ENCODE peak calls at places on chromosome 20, in eight cellular contexts. O is MM.1S; L is naive thymus-derived CD4-positive, alpha-beta T cell; M is heart left ventricle; A is CD8-positive, alpha-beta T cell; D is SK-N-SH; I is lung; X is left lung. R is an unnamed sample.

GRCh38 chr20:43665466-43666176 is 1.3 kb upstream of the MYBL2 start:
- DNase-seq in D (no peak), M (no peak), L (no peak), A (no peak), X (no peak), I (no peak), O (no peak), R (no peak)

GRCh38 chr20:35288325-35289060 is 3.7 kb downstream of the FAM83C start:
- DNase-seq in O (no peak), X (no peak), A (no peak), L (no peak), M (no peak), D (no peak), I (no peak), R (no peak)

GRCh38 chr20:25699914-25700313 is 3.3 kb upstream of the ZNF337 start:
- DNase-seq in L (no peak), M (no peak), I (no peak), O (no peak), X (no peak), A (no peak), D (no peak), R (no peak)

GRCh38 chr20:37640600-37641561 is 52.9 kb upstream of the CTNNBL1 start:
- DNase-seq in D (peak; percentile 63), A (no peak), L (no peak), X (no peak), O (no peak), M (no peak), I (no peak), R (no peak)

GRCh38 chr20:44017905-44018683 is 103.4 kb downstream of the TOX2 start:
- DNase-seq in X (peak; percentile 84), D (peak; percentile 61), L (no peak), A (no peak), O (no peak), M (peak; percentile 25), I (peak; percentile 85), R (peak; percentile 91)

GRCh38 chr20:37526238-37526838 is 1.3 kb downstream of the BLCAP start:
- DNase-seq in M (peak; percentile 44), I (no peak), L (no peak), X (no peak), A (no peak), O (no peak), D (peak; percentile 82), R (peak; percentile 33)

GRCh38 chr20:39518649-39519048 is 556.5 kb downstream of the DHX35 start:
- DNase-seq in D (no peak), I (no peak), M (no peak), X (no peak), L (no peak), A (no peak), O (no peak), R (no peak)

GRCh38 chr20:44596010-44596409 is 13.6 kb downstream of the PKIG start:
- DNase-seq in X (no peak), M (no peak), O (no peak), D (no peak), L (no peak), I (no peak), A (no peak), R (no peak)

GRCh38 chr20:13567663-13568062 is 71.1 kb downstream of the TASP1 start:
- DNase-seq in A (no peak), M (no peak), I (no peak), X (no peak), D (no peak), L (no peak), O (no peak), R (no peak)

GRCh38 chr20:40225596-40225995 is 463.4 kb downstream of the MAFB start:
- DNase-seq in D (no peak), A (no peak), O (no peak), X (no peak), L (no peak), I (no peak), M (no peak), R (no peak)

DNA sequence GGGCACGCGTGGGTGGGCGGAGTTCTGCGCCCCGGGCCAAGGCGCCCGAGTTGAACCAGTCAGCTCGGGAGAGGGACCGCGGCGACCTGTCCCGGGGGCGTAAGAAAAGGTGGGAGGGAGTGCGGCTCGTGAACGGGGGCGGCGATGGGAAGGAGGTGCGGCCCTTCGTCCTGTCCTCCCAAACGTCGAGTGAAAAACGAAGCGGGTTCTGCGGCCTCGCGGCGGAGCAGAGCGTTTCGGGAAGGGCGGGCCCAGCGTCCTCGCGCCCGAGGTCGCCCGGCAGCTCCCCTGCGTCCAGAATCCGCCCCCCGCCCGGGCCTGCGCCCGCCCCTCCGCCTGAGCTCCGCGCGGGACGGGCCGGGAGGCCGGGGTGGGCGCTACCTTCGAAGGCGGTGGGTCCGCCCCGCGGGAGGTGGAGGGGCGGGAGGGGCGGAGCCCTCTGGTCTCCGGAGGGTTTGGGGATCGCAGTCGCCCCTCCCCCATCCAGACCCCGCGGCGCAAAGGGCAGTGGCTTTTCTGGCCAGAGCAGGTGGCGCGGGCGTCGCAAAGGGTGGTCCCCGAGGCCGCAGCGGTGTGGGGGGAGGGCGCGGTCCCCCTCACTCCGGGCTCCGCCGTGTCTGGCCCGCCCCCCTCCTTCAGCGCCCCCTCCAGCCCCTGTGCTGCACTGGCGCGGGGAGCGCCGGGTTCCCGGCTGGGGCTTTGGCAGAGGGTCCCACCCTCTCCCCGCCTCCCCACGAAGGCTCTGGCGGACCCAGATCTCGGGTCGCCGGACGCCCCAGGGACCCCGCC is 838 bp downstream of the STMN3 start:
- DNase-seq in I (no peak), O (no peak), D (peak; percentile 90), X (no peak), A (no peak), L (peak; percentile 37), M (no peak), R (no peak)
- H3K27ac ChIP-seq in I (no peak overlapping the region), O (no peak overlapping the region), D (peak overlapping the region; percentile 92), X (no peak overlapping the region), A (no peak overlapping the region), L (peak overlapping the region; percentile 60), M (no peak overlapping the region), R (peak overlapping the region; percentile 70)

GRCh38 chr20:46545827-46546138 is 4.7 kb downstream of the OCSTAMP start:
- DNase-seq in O (no peak), D (no peak), X (no peak), M (no peak), A (no peak), L (no peak), I (no peak), R (no peak)
- H3K4me1 ChIP-seq in O (peaks cover 67% of the 10 kb centered on the region), D (no peaks in the 10 kb centered on the region), X (peaks cover 7% of the 10 kb centered on the region), M (no peaks in the 10 kb centered on the region), A (peaks cover 9% of the 10 kb centered on the region), L (no peaks in the 10 kb centered on the region), I (no peaks in the 10 kb centered on the region), R (no peaks in the 10 kb centered on the region)

GRCh38 chr20:48380661-48381060 is 447.1 kb downstream of the PREX1 start:
- DNase-seq in D (no peak), A (no peak), I (no peak), M (no peak), O (no peak), X (no peak), L (no peak), R (no peak)

GRCh38 chr20:48383252-48383651 is 444.5 kb downstream of the PREX1 start:
- DNase-seq in D (no peak), A (no peak), X (no peak), O (no peak), M (no peak), I (no peak), L (no peak), R (no peak)

GRCh38 chr20:48382304-48382703 is 445.5 kb downstream of the PREX1 start:
- DNase-seq in D (no peak), I (no peak), X (no peak), O (no peak), A (no peak), M (no peak), L (no peak), R (no peak)

GRCh38 chr20:48378976-48379670 is 448.7 kb downstream of the PREX1 start:
- DNase-seq in A (no peak), D (no peak), O (no peak), X (no peak), L (no peak), I (no peak), M (no peak), R (no peak)

GRCh38 chr20:48381353-48382120 is 446.3 kb downstream of the PREX1 start:
- DNase-seq in A (no peak), O (no peak), L (no peak), X (no peak), D (no peak), M (no peak), I (no peak), R (no peak)
- H3K27ac ChIP-seq in A (no peak overlapping the region), O (no peak overlapping the region), L (no peak overlapping the region), X (no peak overlapping the region), D (no peak overlapping the region), M (no peak overlapping the region), I (no peak overlapping the region), R (no peak overlapping the region)

GRCh38 chr20:53937929-53938367 is 132.4 kb downstream of the BCAS1 start:
- DNase-seq in I (no peak), X (no peak), L (no peak), O (no peak), D (no peak), A (no peak), M (no peak), R (no peak)
- H3K4me1 ChIP-seq in I (peaks cover 19% of the 10 kb centered on the region), X (peaks cover 65% of the 10 kb centered on the region), L (peaks cover 34% of the 10 kb centered on the region), O (peaks cover 72% of the 10 kb centered on the region), D (peaks cover 13% of the 10 kb centered on the region), A (peaks cover 40% of the 10 kb centered on the region), M (peaks cover 42% of the 10 kb centered on the region), R (peaks cover 21% of the 10 kb centered on the region)

DNA sequence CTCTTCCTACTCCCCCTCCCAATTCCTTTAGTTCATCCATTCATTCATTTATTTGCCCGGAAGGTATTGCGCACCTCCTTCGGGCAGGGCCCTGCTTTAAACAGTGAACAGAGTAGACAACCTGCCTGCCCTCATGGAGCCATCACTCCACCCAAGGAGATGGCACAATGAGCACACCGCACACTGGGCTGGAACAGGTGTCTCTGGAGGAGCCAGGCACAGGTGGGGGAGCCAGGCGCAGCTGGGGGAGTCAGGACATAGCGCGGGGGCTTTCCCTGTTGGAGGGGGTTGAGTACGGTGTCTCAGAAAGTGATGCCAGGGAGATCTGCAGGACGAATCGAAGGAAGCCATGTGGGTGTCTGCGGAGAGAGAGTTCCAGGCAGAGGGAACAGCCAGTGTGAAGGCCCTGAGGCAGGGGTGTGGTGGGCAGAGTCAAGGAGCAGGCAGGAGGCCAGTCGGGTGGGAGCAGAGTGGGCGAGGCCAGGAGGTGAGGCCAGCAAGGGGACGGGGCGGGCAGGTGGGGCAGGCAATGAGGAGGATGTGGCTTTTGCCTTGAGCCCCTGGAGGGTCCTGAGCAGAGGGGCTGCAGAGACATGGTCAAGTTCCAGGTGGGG is 46.4 kb downstream of the SNAI1 start:
- DNase-seq in O (no peak), I (no peak), L (no peak), X (no peak), M (no peak), A (no peak), D (no peak), R (no peak)
- H3K27ac ChIP-seq in O (no peak overlapping the region), I (peak overlapping the region; percentile 23), L (no peak overlapping the region), X (peak overlapping the region; percentile 62), M (no peak overlapping the region), A (no peak overlapping the region), D (peak overlapping the region; percentile 89), R (no peak overlapping the region)

DNA sequence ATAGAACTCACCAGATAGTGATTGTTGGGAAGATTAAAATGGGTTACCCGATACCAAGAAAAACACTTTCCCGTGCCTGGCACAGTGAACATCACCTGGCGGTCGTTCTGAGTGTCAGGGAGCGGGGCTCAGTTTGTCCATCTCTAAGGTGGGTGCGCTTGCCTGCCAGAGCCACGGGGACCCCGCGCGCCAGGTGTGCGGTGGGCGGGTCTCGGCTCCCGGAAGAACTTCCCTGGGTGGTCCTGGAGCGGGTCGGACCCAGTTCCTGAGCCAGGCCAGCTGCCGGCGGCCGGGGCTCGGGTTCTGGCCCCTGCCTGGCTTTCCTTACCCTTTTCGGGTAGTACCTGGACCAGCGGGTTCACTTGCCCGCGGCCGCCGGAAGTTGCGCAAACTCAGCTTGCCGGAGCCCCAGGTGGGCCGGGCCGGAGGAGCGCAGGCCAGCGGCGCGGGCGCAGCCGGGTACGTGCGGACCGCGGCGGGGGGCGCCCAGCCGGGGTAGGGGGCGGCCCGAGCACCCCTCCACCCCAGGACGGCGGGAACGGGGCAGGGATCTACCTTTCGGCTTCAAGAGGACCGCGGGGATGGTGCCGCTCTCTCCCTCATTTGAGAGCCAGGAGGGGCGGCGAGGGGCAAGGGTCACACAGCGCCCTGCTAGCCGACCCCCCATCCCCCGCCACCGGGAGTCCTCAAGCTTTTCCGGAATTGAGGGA is 7.5 kb downstream of the FAM110A start:
- DNase-seq in A (no peak), M (no peak), L (no peak), D (no peak), O (no peak), X (peak; percentile 73), I (peak; percentile 60), R (peak; percentile 74)
- H3K4me1 ChIP-seq in A (peaks cover 28% of the 10 kb centered on the region), M (peaks cover 36% of the 10 kb centered on the region), L (peaks cover 27% of the 10 kb centered on the region), D (peaks cover 25% of the 10 kb centered on the region), O (peaks cover 11% of the 10 kb centered on the region), X (peaks cover 74% of the 10 kb centered on the region), I (peaks cover 3% of the 10 kb centered on the region), R (peaks cover 9% of the 10 kb centered on the region)